ENCODE peak calls at places on chromosome 6, in ten cellular contexts. E is spleen; S is PC-3; J is right atrium auricular region; O is naive thymus-derived CD4-positive, alpha-beta T cell; N is mesenchymal stem cell; K is neuronal stem cell; B is A549; X is heart left ventricle; A is psoas muscle. P is an unnamed sample.

GRCh38 chr6:65259080-65259479 is 447.9 kb downstream of the EYS start:
- DNase-seq in E (no peak), S (peak), J (no peak), O (no peak), N (peak), K (no peak), B (peak), X (no peak), A (no peak), P (no peak)

GRCh38 chr6:109340811-109341210 is 41.5 kb downstream of the CD164 start:
- DNase-seq in E (no peak), S (no peak), J (no peak), O (no peak), N (no peak), K (no peak), B (no peak), X (no peak), A (no peak), P (no peak)

GRCh38 chr6:46510656-46511055 is 19.4 kb upstream of the RCAN2 start:
- DNase-seq in E (no peak), S (peak), J (no peak), O (no peak), N (peak), K (no peak), B (no peak), X (peak), A (no peak), P (no peak)

GRCh38 chr6:16851758-16852157 is 90.5 kb upstream of the ATXN1 start:
- DNase-seq in E (no peak), S (no peak), J (no peak), O (no peak), N (no peak), K (no peak), B (no peak), X (no peak), A (no peak), P (no peak)

GRCh38 chr6:168035661-168036616 is 38.5 kb downstream of the KIF25 start:
- DNase-seq in E (peak), S (peak), J (no peak), O (no peak), N (peak), K (no peak), B (peak), X (peak), A (no peak), P (peak)

GRCh38 chr6:33597551-33598322 is 17.7 kb upstream of the BAK1 start:
- DNase-seq in E (no peak), S (no peak), J (no peak), O (no peak), N (no peak), K (no peak), B (no peak), X (peak), A (no peak), P (no peak)

GRCh38 chr6:106082735-106083398 is 3.3 kb upstream of the PRDM1 start:
- DNase-seq in E (no peak), S (peak), J (no peak), O (no peak), N (peak), K (no peak), B (no peak), X (no peak), A (no peak), P (peak)

GRCh38 chr6:8939615-8940014 is 504.3 kb upstream of the SLC35B3 start:
- DNase-seq in E (no peak), S (peak), J (no peak), O (no peak), N (no peak), K (no peak), B (peak), X (no peak), A (no peak), P (no peak)

GRCh38 chr6:149560736-149561135 is 5.4 kb upstream of the GINM1 start:
- DNase-seq in E (no peak), S (peak), J (no peak), O (no peak), N (peak), K (no peak), B (peak), X (no peak), A (no peak), P (no peak)

GRCh38 chr6:149864578-149865535 is 698 bp upstream of the LRP11 start:
- DNase-seq in E (no peak), S (peak), J (peak), O (peak), N (peak), K (peak), B (peak), X (no peak), A (no peak), P (no peak)

GRCh38 chr6:124770784-124771183 is 191.5 kb upstream of the RNF217 start:
- DNase-seq in E (no peak), S (no peak), J (no peak), O (no peak), N (no peak), K (no peak), B (no peak), X (no peak), A (no peak), P (no peak)

GRCh38 chr6:56671651-56672461 is 29.2 kb upstream of the DST start:
- DNase-seq in E (peak), S (no peak), J (no peak), O (no peak), N (no peak), K (no peak), B (no peak), X (no peak), A (peak), P (no peak)

GRCh38 chr6:128079026-128079425 is 178.2 kb upstream of the THEMIS start:
- DNase-seq in E (no peak), S (no peak), J (no peak), O (no peak), N (no peak), K (no peak), B (no peak), X (no peak), A (no peak), P (no peak)

GRCh38 chr6:16544006-16544405 is 217.3 kb downstream of the ATXN1 start:
- DNase-seq in E (no peak), S (no peak), J (peak), O (no peak), N (peak), K (peak), B (no peak), X (peak), A (peak), P (no peak)

GRCh38 chr6:16154904-16155303 is 26.0 kb downstream of the MYLIP start:
- DNase-seq in E (no peak), S (peak), J (peak), O (no peak), N (peak), K (no peak), B (no peak), X (peak), A (peak), P (no peak)

GRCh38 chr6:112511441-112511840 is 164.3 kb downstream of the RFPL4B start:
- DNase-seq in E (no peak), S (peak), J (no peak), O (no peak), N (no peak), K (no peak), B (no peak), X (no peak), A (no peak), P (no peak)

GRCh38 chr6:94600648-94601047 is 976.7 kb upstream of the MANEA start:
- DNase-seq in E (no peak), S (no peak), J (no peak), O (no peak), N (no peak), K (no peak), B (no peak), X (no peak), A (no peak), P (no peak)

GRCh38 chr6:3808759-3809514 is 40.2 kb upstream of the FAM50B start:
- DNase-seq in E (no peak), S (peak), J (peak), O (no peak), N (peak), K (no peak), B (peak), X (peak), A (peak), P (peak)

GRCh38 chr6:1762203-1762602 is 152.5 kb downstream of the FOXC1 start:
- DNase-seq in E (no peak), S (no peak), J (no peak), O (no peak), N (no peak), K (no peak), B (no peak), X (no peak), A (no peak), P (no peak)

GRCh38 chr6:12030993-12031550 is 19.0 kb downstream of the HIVEP1 start:
- DNase-seq in E (no peak), S (no peak), J (no peak), O (no peak), N (peak), K (no peak), B (no peak), X (no peak), A (no peak), P (no peak)

GRCh38 chr6:150078788-150079187 is 9.9 kb upstream of the ULBP3 start:
- DNase-seq in E (no peak), S (peak), J (no peak), O (no peak), N (peak), K (no peak), B (no peak), X (no peak), A (no peak), P (no peak)

GRCh38 chr6:25939593-25939992 is 9.1 kb upstream of the SLC17A2 start:
- DNase-seq in E (no peak), S (no peak), J (no peak), O (no peak), N (no peak), K (no peak), B (no peak), X (no peak), A (no peak), P (no peak)

GRCh38 chr6:155418017-155418749 is 37.5 kb downstream of the NOX3 start:
- DNase-seq in E (no peak), S (no peak), J (no peak), O (peak), N (peak), K (no peak), B (no peak), X (peak), A (peak), P (peak)

GRCh38 chr6:121187833-121188200 is 146.5 kb downstream of the TBC1D32 start:
- DNase-seq in E (no peak), S (peak), J (no peak), O (no peak), N (no peak), K (no peak), B (no peak), X (no peak), A (no peak), P (no peak)

GRCh38 chr6:6654599-6655575 is 66.4 kb downstream of the LY86 start:
- DNase-seq in E (no peak), S (no peak), J (peak), O (peak), N (no peak), K (no peak), B (no peak), X (peak), A (no peak), P (no peak)

GRCh38 chr6:26216886-26217713 is 129.9 kb downstream of the HFE start:
- DNase-seq in E (peak), S (no peak), J (peak), O (no peak), N (peak), K (peak), B (no peak), X (peak), A (peak), P (peak)

GRCh38 chr6:72952808-72953630 is 272.3 kb downstream of the KHDC1L start:
- DNase-seq in E (no peak), S (peak), J (no peak), O (no peak), N (peak), K (no peak), B (peak), X (no peak), A (no peak), P (no peak)

GRCh38 chr6:141925001-141925400 is 207.7 kb upstream of the GJE1 start:
- DNase-seq in E (no peak), S (no peak), J (no peak), O (no peak), N (peak), K (no peak), B (no peak), X (no peak), A (no peak), P (no peak)

GRCh38 chr6:109595998-109596397 is 95.0 kb downstream of the AK9 start:
- DNase-seq in E (no peak), S (peak), J (no peak), O (no peak), N (peak), K (no peak), B (peak), X (no peak), A (no peak), P (no peak)

GRCh38 chr6:7390218-7390878 is 740 bp downstream of the RIOK1 start:
- DNase-seq in E (no peak), S (no peak), J (no peak), O (peak), N (no peak), K (no peak), B (no peak), X (no peak), A (no peak), P (no peak)

GRCh38 chr6:152948150-152948768 is 34.6 kb downstream of the FBXO5 start:
- DNase-seq in E (no peak), S (peak), J (no peak), O (no peak), N (peak), K (peak), B (peak), X (no peak), A (no peak), P (no peak)

GRCh38 chr6:84426002-84426705 is 198.7 kb upstream of the CEP162 start:
- DNase-seq in E (no peak), S (no peak), J (no peak), O (no peak), N (no peak), K (no peak), B (no peak), X (no peak), A (no peak), P (no peak)

DNA sequence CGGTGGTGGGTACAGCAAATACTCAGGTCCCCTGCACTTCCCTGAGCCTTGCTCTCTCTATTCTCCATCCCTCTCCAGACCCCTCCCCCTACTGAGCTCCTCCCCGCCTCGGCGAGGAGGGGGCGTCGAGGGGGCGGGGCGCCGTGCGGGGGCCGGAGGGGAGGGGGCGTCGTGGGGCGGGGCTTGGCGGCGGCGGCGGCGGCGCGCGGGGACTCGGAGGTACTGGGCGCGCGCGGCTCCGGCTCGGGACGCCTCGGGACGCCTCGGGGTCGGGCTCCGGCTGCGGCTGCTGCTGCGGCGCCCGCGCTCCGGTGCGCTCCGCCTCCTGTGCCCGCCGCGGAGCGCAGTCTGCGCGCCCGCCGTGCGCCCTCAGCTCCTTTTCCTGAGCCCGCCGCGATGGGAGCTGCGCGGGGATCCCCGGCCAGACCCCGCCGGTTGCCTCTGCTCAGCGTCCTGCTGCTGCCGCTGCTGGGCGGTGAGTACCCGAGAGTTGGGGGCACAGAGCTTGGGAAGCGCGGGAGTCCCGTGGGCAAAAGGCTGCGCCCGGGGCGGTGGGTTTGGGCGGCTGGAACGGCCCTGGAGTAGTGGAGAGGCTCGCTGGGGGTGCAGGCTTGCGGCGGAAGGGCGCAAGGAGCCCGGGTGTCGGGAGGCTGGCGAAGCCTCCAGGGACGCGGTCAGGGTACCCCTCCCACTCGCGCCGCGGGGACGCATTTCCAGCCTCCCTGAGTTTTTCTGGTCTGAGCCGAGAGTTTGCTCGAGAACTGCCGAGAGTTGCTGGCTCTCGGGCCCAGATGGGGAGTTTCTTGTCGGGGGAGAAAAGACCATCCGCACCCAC is at the start of gene PTK7:
- DNase-seq in E (no peak), S (peak), J (no peak), O (no peak), N (peak), K (peak), B (peak), X (peak), A (peak), P (peak)
- H3K27ac ChIP-seq in E (peak), S (no peak), J (no peak), O (peak), N (peak), K (peak), B (peak), X (no peak), A (no peak), P (peak)

GRCh38 chr6:169292340-169293124 is 38.9 kb upstream of the THBS2 start:
- DNase-seq in E (no peak), S (peak), J (no peak), O (no peak), N (peak), K (no peak), B (peak), X (no peak), A (peak), P (no peak)
- H3K27ac ChIP-seq in E (peak), S (peak), J (no peak), O (no peak), N (peak), K (no peak), B (peak), X (no peak), A (no peak), P (no peak)

GRCh38 chr6:37547564-37548061 is 47.9 kb upstream of the CCDC167 start:
- DNase-seq in E (no peak), S (peak), J (no peak), O (no peak), N (no peak), K (no peak), B (no peak), X (no peak), A (no peak), P (no peak)

GRCh38 chr6:37546141-37546871 is 46.6 kb upstream of the CCDC167 start:
- DNase-seq in E (no peak), S (no peak), J (no peak), O (no peak), N (no peak), K (no peak), B (no peak), X (no peak), A (no peak), P (no peak)

GRCh38 chr6:37550436-37550835 is 50.7 kb upstream of the CCDC167 start:
- DNase-seq in E (no peak), S (peak), J (no peak), O (no peak), N (peak), K (no peak), B (no peak), X (no peak), A (no peak), P (no peak)

GRCh38 chr6:37549186-37549957 is 49.7 kb upstream of the CCDC167 start:
- DNase-seq in E (no peak), S (no peak), J (no peak), O (no peak), N (no peak), K (no peak), B (no peak), X (no peak), A (no peak), P (no peak)

DNA sequence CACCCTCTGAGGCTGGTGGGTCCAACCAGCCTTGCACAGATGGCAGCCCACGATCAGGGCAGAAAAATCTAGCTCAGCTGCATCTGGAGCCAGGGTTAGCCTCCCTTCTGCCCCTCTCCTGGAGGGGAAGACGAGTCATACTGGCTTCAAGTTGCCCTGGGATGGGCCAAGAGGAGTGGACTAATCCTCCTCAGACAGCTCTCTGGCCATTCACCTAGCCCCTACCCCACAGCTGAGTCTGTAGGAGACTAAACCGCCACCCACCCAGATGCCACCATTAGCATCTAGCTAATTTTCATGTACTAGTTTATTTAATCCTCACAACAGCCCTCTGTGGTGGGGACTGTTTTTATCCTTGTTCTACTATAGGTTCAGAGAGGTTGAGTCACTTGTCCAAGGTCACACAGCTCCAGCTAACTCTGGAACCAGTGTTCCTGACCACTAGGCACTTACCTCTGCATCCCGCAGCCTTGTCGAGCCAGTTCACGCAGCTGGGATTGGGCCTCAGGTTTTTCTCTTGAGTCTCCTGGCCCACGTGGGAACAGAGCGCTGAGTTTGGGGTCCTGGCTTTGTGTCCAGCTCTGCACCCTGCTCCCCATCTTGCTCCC is 48.5 kb upstream of the CCDC167 start:
- DNase-seq in E (no peak), S (peak), J (no peak), O (no peak), N (no peak), K (no peak), B (no peak), X (no peak), A (no peak), P (no peak)
- H3K27ac ChIP-seq in E (peak), S (peak), J (no peak), O (no peak), N (no peak), K (no peak), B (peak), X (no peak), A (no peak), P (no peak)

DNA sequence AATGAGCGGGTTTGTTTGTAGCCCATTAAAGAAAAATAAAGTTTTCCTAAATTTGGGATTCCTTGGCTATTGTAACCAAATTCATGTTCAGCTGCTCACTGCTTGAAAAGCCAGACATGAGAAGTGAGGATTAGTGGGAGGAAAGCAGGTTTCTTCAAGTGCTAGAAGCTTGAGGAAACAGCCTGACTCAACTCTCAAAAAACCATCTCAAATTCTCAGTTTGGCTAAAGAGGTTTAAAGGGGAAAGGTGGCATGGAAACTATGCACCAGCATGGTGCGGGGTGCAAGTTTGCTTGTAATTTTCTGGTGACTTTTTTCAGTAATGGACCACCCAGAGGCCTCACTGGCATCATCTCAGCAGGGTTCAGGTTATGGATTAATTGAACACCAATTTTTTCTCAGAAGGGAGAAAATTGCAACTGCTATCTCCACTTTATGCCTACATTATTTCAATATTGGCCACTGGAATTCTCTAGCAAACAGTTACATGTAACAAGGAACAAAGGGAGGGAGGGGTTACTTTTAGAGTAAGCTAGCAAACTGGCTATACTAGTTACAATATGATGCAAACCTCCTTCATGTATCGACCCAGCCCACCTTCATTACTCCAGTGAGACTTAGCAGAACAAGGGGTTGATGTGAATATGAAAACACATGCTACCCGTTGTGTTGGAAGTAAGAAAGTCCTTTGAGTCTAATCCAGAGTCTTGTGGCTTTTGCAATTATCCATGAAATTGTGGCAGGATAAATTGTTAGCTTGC is 85.0 kb upstream of the IFNGR1 start:
- DNase-seq in E (no peak), S (peak), J (no peak), O (no peak), N (no peak), K (no peak), B (no peak), X (no peak), A (no peak), P (no peak)
- H3K27ac ChIP-seq in E (no peak), S (no peak), J (no peak), O (no peak), N (no peak), K (no peak), B (no peak), X (no peak), A (no peak), P (no peak)

GRCh38 chr6:43146228-43146627 is 24.8 kb upstream of the SRF start:
- DNase-seq in E (no peak), S (no peak), J (no peak), O (no peak), N (no peak), K (no peak), B (no peak), X (no peak), A (no peak), P (no peak)

GRCh38 chr6:43147691-43148477 is 23.2 kb upstream of the SRF start:
- DNase-seq in E (no peak), S (no peak), J (no peak), O (no peak), N (no peak), K (no peak), B (no peak), X (no peak), A (no peak), P (no peak)

GRCh38 chr6:43149260-43149659 is 21.8 kb upstream of the SRF start:
- DNase-seq in E (no peak), S (peak), J (no peak), O (no peak), N (no peak), K (no peak), B (no peak), X (no peak), A (no peak), P (no peak)

GRCh38 chr6:43146709-43147108 is 24.4 kb upstream of the SRF start:
- DNase-seq in E (no peak), S (no peak), J (no peak), O (no peak), N (no peak), K (no peak), B (no peak), X (no peak), A (no peak), P (no peak)

GRCh38 chr6:43147289-43147688 is 23.8 kb upstream of the SRF start:
- DNase-seq in E (no peak), S (no peak), J (no peak), O (no peak), N (no peak), K (no peak), B (no peak), X (no peak), A (no peak), P (no peak)
- H3K27ac ChIP-seq in E (no peak), S (no peak), J (no peak), O (no peak), N (no peak), K (no peak), B (no peak), X (no peak), A (peak), P (no peak)

P was measured in SJSA1.